ENCODE peak calls at places on chromosome 12, in ten cellular contexts. O is astrocyte; Y is A549; R is GM12865; N is GOT3; B is stimulated activated CD4-positive, alpha-beta T cell treated with anti-CD3 and anti-CD28 coated beads, Interleukin-4, amount 100 ng/mL, for 48 hours; F is naive thymus-derived CD8-positive, alpha-beta T cell; D is NCI-H69; I is LoVo; T is WERI-Rb-1. U is an unnamed sample.

GRCh38 chr12:39935275-39935674 is 170.6 kb downstream of the SLC2A13 start:
- DNase-seq in Y (no peak), T (no peak), B (no peak), R (no peak), O (peak), N (no peak), F (no peak), I (no peak), D (no peak), U (peak)

GRCh38 chr12:128795530-128796361 is 28.0 kb downstream of the SLC15A4 start:
- DNase-seq in D (no peak), O (no peak), R (peak), B (no peak), N (no peak), T (no peak), Y (no peak), F (no peak), I (no peak), U (no peak)

GRCh38 chr12:53290661-53291060 is 4.7 kb upstream of the PFDN5 start:
- DNase-seq in D (no peak), R (no peak), Y (no peak), B (peak), N (no peak), O (peak), T (no peak), F (no peak), I (no peak), U (peak)

GRCh38 chr12:89756638-89757321 is 48.1 kb upstream of the ATP2B1 start:
- DNase-seq in N (peak), O (peak), B (no peak), Y (peak), R (peak), T (no peak), I (peak), D (peak), F (no peak), U (peak)

GRCh38 chr12:22610148-22610547 is 14.8 kb upstream of the ETNK1 start:
- DNase-seq in F (no peak), N (no peak), D (no peak), T (no peak), I (no peak), R (no peak), O (no peak), B (no peak), Y (no peak), U (no peak)

GRCh38 chr12:56954057-56954577 is 3.3 kb downstream of the RDH16 start:
- DNase-seq in F (no peak), Y (no peak), N (no peak), T (no peak), B (no peak), I (no peak), O (no peak), R (no peak), D (no peak), U (no peak)

GRCh38 chr12:98754095-98754494 is 109.0 kb downstream of the APAF1 start:
- DNase-seq in B (peak), I (peak), N (no peak), Y (peak), F (no peak), T (no peak), D (peak), R (peak), O (peak), U (peak)

GRCh38 chr12:6819069-6820030 is 2.3 kb upstream of the GPR162 start:
- DNase-seq in R (no peak), T (peak), I (no peak), Y (no peak), D (no peak), N (no peak), O (no peak), B (no peak), F (no peak), U (no peak)

GRCh38 chr12:5114436-5114835 is 70.8 kb downstream of the KCNA5 start:
- DNase-seq in I (no peak), Y (no peak), O (no peak), T (no peak), F (no peak), R (peak), B (no peak), N (no peak), D (no peak), U (peak)

GRCh38 chr12:118358607-118359540 is 13.8 kb downstream of the TAOK3 start:
- DNase-seq in R (peak), D (no peak), I (peak), F (no peak), T (no peak), B (no peak), O (no peak), Y (no peak), N (no peak), U (no peak)

GRCh38 chr12:8014836-8015235 is 17.7 kb upstream of the FOXJ2 start:
- DNase-seq in D (no peak), R (no peak), T (no peak), O (no peak), N (no peak), I (no peak), Y (no peak), B (no peak), F (no peak), U (no peak)

GRCh38 chr12:26028953-26029740 is 70.7 kb downstream of the RASSF8 start:
- DNase-seq in N (no peak), B (no peak), D (peak), R (peak), I (peak), F (no peak), T (peak), O (no peak), Y (peak), U (peak)

GRCh38 chr12:113910751-113911272 is 55.3 kb downstream of the RBM19 start:
- DNase-seq in D (no peak), I (no peak), N (no peak), T (no peak), Y (no peak), F (no peak), R (no peak), B (no peak), O (no peak), U (no peak)

GRCh38 chr12:39846971-39847661 is 227.5 kb upstream of the ABCD2 start:
- DNase-seq in B (no peak), R (no peak), F (no peak), O (peak), I (no peak), T (no peak), Y (no peak), D (no peak), N (no peak), U (peak)

GRCh38 chr12:120207227-120207626 is 6.3 kb upstream of the RPLP0 start:
- DNase-seq in N (no peak), R (no peak), T (no peak), O (no peak), I (no peak), F (no peak), D (no peak), B (no peak), Y (no peak), U (no peak)

GRCh38 chr12:49050507-49051372 is 9.9 kb downstream of the KMT2D start:
- DNase-seq in T (no peak), I (no peak), B (no peak), N (no peak), F (no peak), D (no peak), Y (no peak), R (no peak), O (no peak), U (no peak)

GRCh38 chr12:92802906-92803305 is 100.1 kb downstream of the PLEKHG7 start:
- DNase-seq in I (no peak), R (no peak), N (no peak), B (no peak), T (no peak), Y (no peak), F (no peak), O (no peak), D (no peak), U (no peak)

GRCh38 chr12:86496595-86496994 is 240.4 kb upstream of the MGAT4C start:
- DNase-seq in Y (no peak), R (no peak), D (peak), I (no peak), T (no peak), O (no peak), N (no peak), B (no peak), F (no peak), U (no peak)

GRCh38 chr12:72084061-72084460 is 145.4 kb downstream of the TPH2 start:
- DNase-seq in F (no peak), D (no peak), Y (no peak), R (no peak), I (no peak), O (no peak), N (no peak), T (no peak), B (no peak), U (no peak)

U was measured in IMR-90.